ENCODE peak calls at places on chromosomes 5 and 9, in seven cellular contexts. B is K562, Y is GM12878, S is IMR-90, Z is A549, K is HepG2, J is H1. L is an unnamed sample.

GRCh38 chr9:121182437-121182836 is 19.2 kb downstream of the RAB14 start:
- DNase-seq in B (no peak), Y (no peak), S (no peak), Z (no peak), K (no peak), J (no peak), L (no peak)

GRCh38 chr5:177600458-177601018 is 606 bp downstream of the B4GALT7 start:
- DNase-seq in B (no peak), Y (no peak), S (peak), Z (no peak), K (no peak), J (no peak), L (no peak)

GRCh38 chr5:1547236-1547635 is 23.5 kb upstream of the LPCAT1 start:
- DNase-seq in B (no peak), Y (no peak), S (no peak), Z (no peak), K (no peak), J (no peak), L (no peak)

GRCh38 chr9:136282272-136282861 is 21.5 kb downstream of the CCDC187 start:
- DNase-seq in B (no peak), Y (no peak), S (no peak), Z (no peak), K (no peak), J (no peak), L (no peak)

GRCh38 chr9:3929345-3930150 is 370.3 kb downstream of the GLIS3 start:
- DNase-seq in B (no peak), Y (no peak), S (no peak), Z (no peak), K (no peak), J (no peak), L (no peak)

GRCh38 chr9:117278020-117278419 is 136.8 kb downstream of the ASTN2 start:
- DNase-seq in B (no peak), Y (no peak), S (no peak), Z (no peak), K (no peak), J (no peak), L (no peak)

GRCh38 chr5:141771031-141771430 is 89.0 kb upstream of the ARAP3 start:
- DNase-seq in B (no peak), Y (no peak), S (peak), Z (no peak), K (no peak), J (no peak), L (no peak)

GRCh38 chr5:137778772-137779564 is 24.8 kb upstream of the HNRNPA0 start:
- DNase-seq in B (peak), Y (no peak), S (peak), Z (no peak), K (peak), J (no peak), L (peak)

GRCh38 chr5:53246042-53246836 is 136.7 kb upstream of the MOCS2 start:
- DNase-seq in B (peak), Y (no peak), S (peak), Z (no peak), K (no peak), J (no peak), L (no peak)

GRCh38 chr5:176692835-176693476 is 45.7 kb downstream of the TSPAN17 start:
- DNase-seq in B (no peak), Y (no peak), S (no peak), Z (no peak), K (no peak), J (no peak), L (no peak)

GRCh38 chr5:168991311-168991710 is 309.6 kb downstream of the SLIT3 start:
- DNase-seq in B (no peak), Y (no peak), S (no peak), Z (no peak), K (no peak), J (no peak), L (no peak)

GRCh38 chr5:378976-379742 is 57.6 kb downstream of the AHRR start:
- DNase-seq in B (no peak), Y (peak), S (peak), Z (no peak), K (no peak), J (no peak), L (no peak)

GRCh38 chr9:36855443-36856315 is 178.4 kb downstream of the PAX5 start:
- DNase-seq in B (peak), Y (no peak), S (no peak), Z (peak), K (peak), J (peak), L (peak)

GRCh38 chr5:2656186-2656585 is 95.3 kb downstream of the IRX2 start:
- DNase-seq in B (no peak), Y (no peak), S (peak), Z (no peak), K (no peak), J (no peak), L (no peak)

GRCh38 chr9:136303066-136303824 is 649 bp downstream of the CCDC187 start:
- DNase-seq in B (no peak), Y (no peak), S (no peak), Z (no peak), K (no peak), J (no peak), L (no peak)

GRCh38 chr5:152051499-152052454 is 127.1 kb upstream of the GLRA1 start:
- DNase-seq in B (no peak), Y (no peak), S (no peak), Z (no peak), K (no peak), J (no peak), L (no peak)

GRCh38 chr5:132483101-132483500 is 7.5 kb downstream of the IRF1 start:
- DNase-seq in B (no peak), Y (no peak), S (no peak), Z (no peak), K (no peak), J (no peak), L (no peak)

GRCh38 chr9:6997330-6997729 is 239.6 kb downstream of the KDM4C start:
- DNase-seq in B (no peak), Y (no peak), S (peak), Z (no peak), K (no peak), J (no peak), L (no peak)

GRCh38 chr5:157528036-157528632 is 47.4 kb downstream of the ADAM19 start:
- DNase-seq in B (no peak), Y (no peak), S (peak), Z (no peak), K (no peak), J (no peak), L (no peak)

GRCh38 chr5:10524376-10525123 is 39.3 kb upstream of the ANKRD33B start:
- DNase-seq in B (peak), Y (no peak), S (peak), Z (no peak), K (no peak), J (no peak), L (no peak)

GRCh38 chr9:136985027-136985602 is 2.3 kb downstream of the LCNL1 start:
- DNase-seq in B (no peak), Y (no peak), S (no peak), Z (no peak), K (no peak), J (peak), L (no peak)

GRCh38 chr5:175825906-175826305 is 45.5 kb upstream of the CPLX2 start:
- DNase-seq in B (no peak), Y (no peak), S (no peak), Z (no peak), K (no peak), J (no peak), L (no peak)

GRCh38 chr9:99980578-99980977 is 74.1 kb downstream of the STX17 start:
- DNase-seq in B (no peak), Y (no peak), S (no peak), Z (no peak), K (no peak), J (no peak), L (no peak)

GRCh38 chr5:124341066-124341943 is 405.1 kb downstream of the ZNF608 start:
- DNase-seq in B (no peak), Y (no peak), S (no peak), Z (no peak), K (no peak), J (no peak), L (no peak)

GRCh38 chr5:124343451-124343867 is 403.0 kb downstream of the ZNF608 start:
- DNase-seq in B (no peak), Y (no peak), S (peak), Z (no peak), K (no peak), J (no peak), L (no peak)

GRCh38 chr5:124342586-124342985 is 403.9 kb downstream of the ZNF608 start:
- DNase-seq in B (no peak), Y (no peak), S (no peak), Z (no peak), K (no peak), J (no peak), L (no peak)

GRCh38 chr5:124343021-124343420 is 403.4 kb downstream of the ZNF608 start:
- DNase-seq in B (no peak), Y (no peak), S (peak), Z (no peak), K (no peak), J (no peak), L (no peak)

DNA sequence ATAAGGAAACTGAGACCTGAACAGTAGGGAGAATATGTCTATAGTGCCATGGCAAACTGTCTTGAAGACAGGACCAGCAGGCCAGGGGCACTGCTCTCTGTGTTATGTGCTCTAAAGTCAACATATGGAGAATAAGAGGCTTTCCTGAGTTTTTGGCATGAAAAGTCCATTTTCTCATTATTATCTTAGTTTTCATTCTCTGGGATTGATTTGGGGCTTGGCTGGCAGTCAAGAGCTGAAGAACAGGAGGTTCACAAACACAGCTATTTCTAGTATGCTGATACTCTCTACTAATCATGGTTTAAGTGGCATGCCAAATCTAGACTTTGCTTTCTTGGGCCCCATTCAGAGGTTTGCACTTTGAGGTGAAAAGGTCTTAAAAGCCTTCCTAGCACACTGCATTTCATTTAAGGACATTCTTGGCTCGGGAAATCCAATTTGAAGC is 404.4 kb downstream of the ZNF608 start:
- DNase-seq in B (no peak), Y (no peak), S (peak), Z (no peak), K (no peak), J (no peak), L (no peak)
- TF ChIP-seq CEBPB in B (no peak), Y (no peak), S (no peak), Z (no peak), K (no peak), J (no peak), L (no peak)

DNA sequence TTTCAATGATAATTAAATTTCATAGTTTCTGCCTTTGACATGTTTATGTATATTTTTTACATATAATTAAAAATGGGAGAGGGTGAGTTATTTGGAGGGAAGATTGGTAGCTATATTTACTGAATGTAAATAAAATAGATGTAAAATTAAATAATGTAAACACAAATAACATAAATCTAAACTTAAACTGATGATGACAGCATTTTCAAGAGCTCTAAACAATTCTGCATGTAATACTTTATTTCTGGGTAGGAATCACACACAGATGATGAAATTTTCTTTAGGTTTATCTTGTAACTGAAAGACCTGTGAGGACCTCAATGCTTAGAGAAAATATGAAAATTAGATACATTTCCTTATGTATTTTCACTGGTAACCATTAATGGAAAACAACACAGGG is 42.2 kb upstream of the RIOK2 start:
- DNase-seq in B (no peak), Y (no peak), S (no peak), Z (no peak), K (no peak), J (no peak), L (no peak)
- TF ChIP-seq CEBPB in B (no peak), Y (no peak), S (no peak), Z (no peak), K (no peak), J (no peak), L (no peak)

DNA sequence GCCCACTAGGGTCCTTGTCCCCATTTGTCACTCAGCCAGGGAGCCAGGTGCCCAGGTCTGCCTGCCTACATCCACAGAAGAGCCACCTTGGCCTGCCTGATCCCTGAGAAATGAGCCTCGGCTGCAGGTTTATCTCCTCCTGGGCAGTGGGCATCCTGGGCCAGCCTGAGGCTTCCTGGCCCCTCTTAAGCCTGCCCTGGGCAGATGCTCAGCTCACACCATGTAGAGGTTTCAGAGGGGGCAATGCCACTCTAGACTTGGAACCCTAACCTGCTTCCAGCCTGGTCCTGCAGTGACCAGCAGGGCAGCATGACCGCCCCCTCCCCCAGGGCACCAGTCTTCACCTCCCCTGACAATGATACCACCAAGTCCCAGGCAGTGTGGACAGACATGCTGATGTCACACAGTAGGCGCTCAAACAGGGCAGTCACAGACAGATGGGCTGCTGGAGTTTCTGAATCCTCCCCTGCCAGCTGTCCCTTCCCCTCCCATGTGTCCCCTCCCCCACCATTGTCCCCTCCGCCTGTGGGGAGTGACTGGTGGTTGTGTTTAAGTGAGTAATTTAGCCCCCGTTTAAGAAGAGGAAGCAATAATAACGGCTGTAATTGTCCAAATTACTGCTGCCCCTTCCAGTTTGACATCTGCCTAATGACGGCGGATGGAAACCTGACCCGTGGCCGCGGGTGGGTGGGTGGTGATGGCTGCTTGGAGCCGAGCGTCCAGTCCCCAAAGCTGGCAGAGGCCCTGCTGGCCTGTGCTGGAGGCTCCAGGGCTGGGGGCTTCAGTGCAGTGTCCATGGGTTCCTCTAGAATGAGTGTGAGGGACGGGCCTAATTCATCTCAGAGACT is 147.8 kb downstream of the BARX1 start:
- DNase-seq in B (no peak), Y (no peak), S (no peak), Z (no peak), K (no peak), J (no peak), L (no peak)
- TF ChIP-seq CEBPB in B (no peak), Y (no peak), S (no peak), Z (no peak), K (no peak), J (no peak), L (no peak)

GRCh38 chr9:79490657-79491250 is 81.0 kb upstream of the TLE4 start:
- DNase-seq in B (no peak), Y (no peak), S (no peak), Z (no peak), K (no peak), J (no peak), L (no peak)
- TF ChIP-seq CEBPB in B (no peak), Y (no peak), S (no peak), Z (no peak), K (no peak), J (no peak), L (no peak)

GRCh38 chr5:139638736-139639618 is 9.2 kb upstream of the CXXC5 start:
- DNase-seq in B (no peak), Y (no peak), S (no peak), Z (no peak), K (no peak), J (peak), L (no peak)
- TF ChIP-seq CEBPB in B (no peak), Y (no peak), S (no peak), Z (no peak), K (no peak), J (no peak), L (no peak)

DNA sequence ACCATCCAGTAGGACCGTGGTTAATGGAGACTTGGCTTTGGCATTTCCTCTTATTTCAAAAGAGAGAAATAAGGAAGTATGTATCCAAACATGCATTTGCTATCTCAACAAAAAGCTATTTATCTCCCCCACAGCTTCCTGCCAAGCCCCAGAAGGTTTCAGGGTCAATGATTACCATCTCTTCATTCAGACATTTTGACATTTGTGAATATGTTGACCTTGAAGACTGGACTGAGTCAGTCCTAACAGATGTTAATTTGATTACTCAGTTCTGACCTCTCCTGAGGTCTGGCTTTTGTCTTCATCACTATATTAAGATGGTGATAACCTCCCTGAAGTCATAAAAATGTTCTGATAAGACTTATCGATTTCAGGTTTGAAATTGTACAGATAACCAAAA is 479.4 kb downstream of the AGTPBP1 start:
- DNase-seq in B (no peak), Y (no peak), S (no peak), Z (no peak), K (no peak), J (no peak), L (no peak)
- TF ChIP-seq CEBPB in B (no peak), Y (no peak), S (no peak), Z (no peak), K (no peak), J (no peak), L (no peak)

GRCh38 chr5:31614147-31615030 is 24.5 kb upstream of the PDZD2 start:
- DNase-seq in B (no peak), Y (no peak), S (no peak), Z (no peak), K (no peak), J (no peak), L (no peak)
- TF ChIP-seq CEBPB in B (no peak), Y (no peak), S (no peak), Z (no peak), K (no peak), J (no peak), L (no peak)